ENCODE peak calls at places on chromosomes 3 and 15, in five cellular contexts. Q is fibroblast of lung, D is dorsolateral prefrontal cortex, S is psoas muscle, M is body of pancreas. A is an unnamed sample. For H3K27me3, the result is how much of the 10 kb centered on the place peaks cover.

GRCh38 chr15:76439542-76439941 is 103.0 kb downstream of the ISL2 start:
- DNase-seq in Q (no peak), D (no peak), S (no peak), M (no peak), A (no peak)

GRCh38 chr15:91146728-91147127 is 46.7 kb downstream of the SV2B start:
- DNase-seq in Q (no peak), D (no peak), S (no peak), M (no peak), A (no peak)

GRCh38 chr3:89851974-89852621 is 744.7 kb downstream of the EPHA3 start:
- DNase-seq in Q (peak), D (no peak), S (no peak), M (peak), A (no peak)

GRCh38 chr15:50166216-50166615 is 15.8 kb upstream of the SLC27A2 start:
- DNase-seq in Q (peak), D (no peak), S (no peak), M (no peak), A (no peak)

GRCh38 chr15:75104804-75105557 is 81.6 kb downstream of the PPCDC start:
- DNase-seq in Q (peak), D (no peak), S (no peak), M (no peak), A (no peak)

GRCh38 chr3:29282431-29283296 is 1.8 kb downstream of the RBMS3 start:
- DNase-seq in Q (peak), D (no peak), S (no peak), M (no peak), A (no peak)

GRCh38 chr15:87878161-87878560 is 378.4 kb downstream of the NTRK3 start:
- DNase-seq in Q (no peak), D (no peak), S (no peak), M (no peak), A (no peak)

GRCh38 chr15:45378149-45378912 is at the start of gene GATM:
- DNase-seq in Q (peak), D (peak), S (peak), M (peak), A (peak)

GRCh38 chr3:59731909-59732308 is 682.1 kb upstream of the CFAP20DC start:
- DNase-seq in Q (no peak), D (no peak), S (no peak), M (no peak), A (no peak)

GRCh38 chr15:66763186-66764066 is 61.4 kb downstream of the SMAD6 start:
- DNase-seq in Q (peak), D (no peak), S (peak), M (peak), A (no peak)

GRCh38 chr15:57196865-57197264 is 179.4 kb upstream of the CGNL1 start:
- DNase-seq in Q (no peak), D (no peak), S (no peak), M (no peak), A (no peak)

GRCh38 chr3:152021951-152022461 is 148.6 kb downstream of the SUCNR1 start:
- DNase-seq in Q (peak), D (no peak), S (no peak), M (no peak), A (no peak)

GRCh38 chr15:64004582-64004981 is 41.7 kb downstream of the DAPK2 start:
- DNase-seq in Q (peak), D (no peak), S (no peak), M (peak), A (no peak)

GRCh38 chr3:107966261-107966660 is 124.6 kb downstream of the CD47 start:
- DNase-seq in Q (peak), D (peak), S (no peak), M (no peak), A (no peak)

GRCh38 chr15:58115692-58116091 is 22.5 kb upstream of the AQP9 start:
- DNase-seq in Q (no peak), D (no peak), S (no peak), M (no peak), A (no peak)

GRCh38 chr3:169744332-169745054 is 20.4 kb downstream of the TERC start:
- DNase-seq in Q (peak), D (no peak), S (no peak), M (no peak), A (no peak)

GRCh38 chr3:183822631-183823030 is 2.7 kb downstream of the MAP6D1 start:
- DNase-seq in Q (no peak), D (peak), S (no peak), M (no peak), A (no peak)

GRCh38 chr3:185959609-185960517 is 22.0 kb upstream of the TRA2B start:
- DNase-seq in Q (peak), D (no peak), S (no peak), M (peak), A (no peak)

GRCh38 chr3:188929138-188929537 is 242.6 kb upstream of the TPRG1 start:
- DNase-seq in Q (peak), D (no peak), S (no peak), M (peak), A (no peak)

GRCh38 chr3:111801697-111802655 is 57.1 kb upstream of the PHLDB2 start:
- DNase-seq in Q (peak), D (no peak), S (no peak), M (no peak), A (no peak)

GRCh38 chr3:62167566-62168262 is 205.6 kb downstream of the FEZF2 start:
- DNase-seq in Q (peak), D (no peak), S (no peak), M (no peak), A (no peak)

GRCh38 chr3:143135150-143135549 is 15.6 kb downstream of the CHST2 start:
- DNase-seq in Q (peak), D (no peak), S (no peak), M (no peak), A (no peak)

GRCh38 chr15:48644827-48645557 is 517 bp downstream of the FBN1 start:
- DNase-seq in Q (peak), D (peak), S (peak), M (peak), A (no peak)

GRCh38 chr3:13073042-13073906 is at the start of gene IQSEC1:
- DNase-seq in Q (peak), D (peak), S (peak), M (peak), A (peak)

GRCh38 chr15:58952751-58953150 is 19.3 kb upstream of the SLTM start:
- DNase-seq in Q (peak), D (no peak), S (no peak), M (no peak), A (no peak)

DNA sequence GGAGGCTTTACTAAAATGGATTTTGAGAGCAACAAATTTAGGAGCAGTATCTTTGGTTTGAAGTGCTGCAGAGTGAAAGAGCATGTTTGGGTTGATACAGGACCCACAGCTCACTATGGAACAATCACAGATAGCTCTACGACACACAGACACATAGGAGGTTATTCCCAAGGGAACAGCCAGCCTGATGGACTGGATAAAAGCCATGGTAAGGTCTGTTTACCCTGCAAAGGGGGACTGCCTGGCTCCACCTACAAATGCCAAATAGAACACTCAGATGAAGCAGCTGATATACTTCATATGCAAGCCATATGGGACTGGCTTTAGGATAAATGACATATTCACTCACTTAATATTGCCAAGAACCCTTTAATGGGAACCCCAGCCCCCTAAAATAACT is 75.4 kb downstream of the CDC25A start:
- DNase-seq in Q (no peak), D (no peak), S (no peak), M (no peak), A (no peak)
- H3K27ac ChIP-seq in Q (no peak), D (no peak), S (no peak), M (no peak), A (no peak)

GRCh38 chr3:71066356-71066755 is 517.2 kb downstream of the FOXP1 start:
- DNase-seq in Q (no peak), D (no peak), S (no peak), M (peak), A (no peak)

GRCh38 chr3:71064288-71064975 is 519.1 kb downstream of the FOXP1 start:
- DNase-seq in Q (peak), D (no peak), S (peak), M (peak), A (peak)

GRCh38 chr3:71066849-71067261 is 516.7 kb downstream of the FOXP1 start:
- DNase-seq in Q (peak), D (no peak), S (no peak), M (no peak), A (peak)

GRCh38 chr3:71064976-71065763 is 518.4 kb downstream of the FOXP1 start:
- DNase-seq in Q (peak), D (no peak), S (peak), M (peak), A (peak)

DNA sequence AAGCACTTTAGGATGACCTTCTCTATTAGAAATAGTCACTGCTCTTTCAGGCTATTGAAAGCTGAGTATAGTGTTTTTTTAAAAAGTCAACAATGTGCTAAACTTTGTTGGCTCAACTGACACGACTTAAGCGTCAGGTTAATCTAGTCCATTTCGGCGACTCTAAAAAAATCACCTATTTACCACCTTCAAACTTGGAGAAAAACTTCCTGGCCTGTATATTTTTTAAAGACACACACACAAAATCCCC is 517.8 kb downstream of the FOXP1 start:
- DNase-seq in Q (no peak), D (no peak), S (no peak), M (no peak), A (no peak)
- H3K27me3 ChIP-seq in Q (under half), D (under half), S (under half), M (under half), A (under half)

DNA sequence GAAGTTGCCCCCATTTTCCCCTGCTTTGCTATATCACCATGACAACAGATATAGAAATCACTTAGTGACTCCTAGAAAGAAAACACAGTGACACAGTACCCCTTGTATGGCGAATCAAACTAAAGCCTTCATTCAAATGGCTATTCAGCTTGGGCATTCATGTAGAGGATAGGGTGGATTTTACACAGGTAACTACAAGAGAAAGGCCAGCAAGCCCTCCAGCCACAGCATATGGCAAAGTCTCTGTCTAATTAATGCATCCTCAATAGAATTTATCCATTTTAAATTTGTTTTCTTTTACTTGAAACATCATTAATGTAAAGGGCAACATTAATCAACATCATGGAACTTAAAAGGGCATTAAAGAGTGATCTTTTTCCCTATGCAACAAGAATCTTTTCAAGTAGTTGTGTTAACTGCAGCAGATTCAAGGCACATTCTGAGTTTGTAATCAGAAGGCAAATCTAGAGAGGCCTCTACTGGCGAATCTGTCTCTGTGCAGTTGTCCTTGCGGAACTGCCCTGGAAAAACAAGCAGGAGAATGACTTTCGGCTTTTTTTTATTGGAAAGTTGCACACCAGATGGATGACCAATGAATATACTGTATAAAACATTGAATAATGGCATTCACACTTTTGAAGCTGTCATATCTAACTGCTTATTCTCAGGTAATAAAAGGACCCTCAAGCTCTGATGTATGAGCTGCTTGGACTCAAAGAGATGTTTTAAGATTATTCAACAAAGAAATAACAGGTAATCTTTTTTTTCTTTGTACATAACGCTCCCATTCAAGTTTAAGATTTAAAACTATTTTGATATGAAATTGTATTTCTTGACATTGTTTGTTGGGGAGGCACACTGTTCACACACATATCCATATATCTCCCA is 621.6 kb upstream of the AGTR1 start:
- DNase-seq in Q (peak), D (peak), S (no peak), M (no peak), A (no peak)
- TF ChIP-seq CTCF in Q (peak), D (peak), S (peak), M (peak), A (no peak)

DNA sequence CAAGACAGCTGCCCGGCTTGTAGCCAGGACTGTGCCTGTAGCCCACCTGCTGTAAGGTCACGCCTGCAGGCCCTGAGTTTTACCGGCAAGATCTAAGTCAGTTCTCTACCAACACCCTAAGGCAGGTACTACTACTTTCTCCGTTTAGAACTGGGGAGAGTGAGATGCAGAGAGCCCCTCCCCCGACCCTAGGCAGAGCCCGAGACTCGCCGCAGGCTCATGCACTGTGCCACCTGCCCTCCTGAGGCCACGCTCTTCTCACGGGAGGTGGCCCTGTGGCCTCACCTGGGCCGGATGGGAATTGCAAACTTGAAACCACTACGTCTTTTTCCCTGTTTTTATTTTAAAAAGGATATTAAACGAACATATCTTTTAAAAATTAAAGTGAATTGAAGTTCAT is 36.9 kb upstream of the PCSK6 start:
- DNase-seq in Q (no peak), D (no peak), S (no peak), M (no peak), A (no peak)
- H3K27ac ChIP-seq in Q (no peak), D (peak), S (no peak), M (no peak), A (no peak)

GRCh38 chr15:100910119-100910518 is 9.0 kb upstream of the LRRK1 start:
- DNase-seq in Q (no peak), D (no peak), S (no peak), M (no peak), A (no peak)
- H3K27me3 ChIP-seq in Q (under half), D (under half), S (under half), M (under half), A (under half)

GRCh38 chr15:60004019-60004845 is at the start of gene FOXB1:
- DNase-seq in Q (no peak), D (no peak), S (no peak), M (no peak), A (no peak)
- TF ChIP-seq CTCF in Q (no peak), D (no peak), S (no peak), M (no peak), A (no peak)

A was measured in CD4-positive, alpha-beta T cell.